ENCODE peak calls at places on chromosomes 16 and 17, in seven cellular contexts. X, G, M, B, P, A and Z are unnamed samples.
A peak's percentile ranks its signal among the peaks of the same experiment; 100 is the strongest.

GRCh38 chr16:10741844-10742243 is 1.8 kb upstream of the NUBP1 start:
- DNase-seq in A (no peak), B (no peak), M (no peak), P (no peak), X (no peak), G (peak; percentile 50), Z (no peak)

GRCh38 chr17:79223953-79224352 is 149.3 kb downstream of the ENGASE start:
- DNase-seq in M (no peak), P (no peak), A (no peak), X (no peak), G (no peak), B (no peak), Z (no peak)

GRCh38 chr17:22161376-22161775 is 469.1 kb downstream of the KCNJ18 start:
- DNase-seq in G (no peak), M (no peak), X (peak; percentile 97), A (no peak), P (no peak), B (no peak), Z (peak; percentile 59)

GRCh38 chr17:81941484-81942166 is 4.5 kb upstream of the PYCR1 start:
- DNase-seq in G (no peak), A (no peak), B (no peak), M (no peak), P (no peak), X (no peak), Z (no peak)

GRCh38 chr17:1764274-1764673 is 2.4 kb downstream of the SERPINF1 start:
- DNase-seq in G (peak; percentile 84), M (no peak), A (no peak), P (peak; percentile 64), B (no peak), X (peak; percentile 33), Z (no peak)

GRCh38 chr16:19289805-19290490 is 4.4 kb downstream of the CLEC19A start:
- DNase-seq in X (no peak), B (no peak), M (no peak), P (peak; percentile 36), A (no peak), G (no peak), Z (no peak)

GRCh38 chr17:59618894-59619312 is 792 bp upstream of the CLTC start:
- DNase-seq in B (no peak), A (no peak), X (no peak), M (peak; percentile 97), P (no peak), G (no peak), Z (peak; percentile 80)

GRCh38 chr16:85418978-85419491 is 194.1 kb upstream of the GSE1 start:
- DNase-seq in A (no peak), G (peak; percentile 32), B (no peak), P (no peak), X (no peak), M (no peak), Z (no peak)

GRCh38 chr16:55836158-55836611 is 3.3 kb upstream of the CES1 start:
- DNase-seq in X (no peak), M (no peak), P (no peak), B (no peak), G (no peak), A (no peak), Z (no peak)

GRCh38 chr16:87956169-87956770 is 5.0 kb downstream of the BANP start:
- DNase-seq in B (no peak), P (no peak), G (no peak), M (peak; percentile 56), A (no peak), X (no peak), Z (no peak)

GRCh38 chr16:11994187-11995119 is 17.9 kb downstream of the SNX29 start:
- DNase-seq in G (no peak), A (no peak), B (no peak), X (peak; percentile 69), P (no peak), M (peak; percentile 36), Z (no peak)

GRCh38 chr16:28298511-28298878 is 6.2 kb downstream of the SBK1 start:
- DNase-seq in G (no peak), P (no peak), X (no peak), M (no peak), A (no peak), B (no peak), Z (no peak)

GRCh38 chr16:16985707-16986106 is 485.1 kb downstream of the XYLT1 start:
- DNase-seq in A (no peak), M (no peak), P (no peak), G (no peak), B (no peak), X (no peak), Z (no peak)

GRCh38 chr17:64040201-64040600 is 19.8 kb upstream of the ICAM2 start:
- DNase-seq in A (no peak), G (no peak), P (no peak), M (no peak), X (no peak), B (no peak), Z (no peak)

GRCh38 chr16:13982446-13982845 is 62.5 kb downstream of the ERCC4 start:
- DNase-seq in B (no peak), P (no peak), M (no peak), X (no peak), G (no peak), A (no peak), Z (no peak)

GRCh38 chr16:23124315-23124714 is 24.9 kb downstream of the USP31 start:
- DNase-seq in G (no peak), M (peak; percentile 81), X (no peak), P (no peak), A (no peak), B (no peak), Z (peak; percentile 17)

GRCh38 chr16:31513126-31513525 is 4.9 kb upstream of the RUSF1 start:
- DNase-seq in X (peak; percentile 59), M (peak; percentile 80), G (no peak), P (no peak), A (no peak), B (no peak), Z (no peak)

GRCh38 chr16:87930456-87930855 is 5.9 kb downstream of the CA5A start:
- DNase-seq in G (no peak), X (peak; percentile 44), M (no peak), A (no peak), B (peak; percentile 83), P (peak; percentile 67), Z (no peak)

GRCh38 chr17:279776-280175 is 72.8 kb downstream of the RPH3AL start:
- DNase-seq in P (no peak), B (no peak), X (no peak), M (no peak), A (no peak), G (no peak), Z (no peak)

GRCh38 chr17:9212376-9213310 is 191.3 kb downstream of the NTN1 start:
- DNase-seq in M (no peak), A (no peak), P (no peak), X (no peak), G (no peak), B (no peak), Z (no peak)

GRCh38 chr17:75630071-75630917 is 2.9 kb upstream of the SMIM5 start:
- DNase-seq in A (no peak), X (no peak), G (no peak), B (no peak), P (no peak), M (no peak), Z (no peak)

GRCh38 chr17:43536236-43537088 is 9.7 kb downstream of the ETV4 start:
- DNase-seq in G (no peak), P (no peak), M (peak; percentile 67), A (no peak), X (peak; percentile 95), B (no peak), Z (peak; percentile 99)

GRCh38 chr17:2560658-2561057 is 32.8 kb upstream of the PAFAH1B1 start:
- DNase-seq in A (no peak), M (no peak), P (no peak), X (no peak), B (no peak), G (no peak), Z (no peak)

GRCh38 chr17:1060991-1061390 is 64.1 kb downstream of the TIMM22 start:
- DNase-seq in X (peak; percentile 18), P (no peak), A (no peak), G (no peak), M (peak; percentile 99), B (peak; percentile 60), Z (peak; percentile 52)

GRCh38 chr16:31875112-31875803 is 1.7 kb downstream of the ZNF267 start:
- DNase-seq in P (no peak), B (no peak), X (no peak), A (no peak), M (peak; percentile 57), G (no peak), Z (peak; percentile 33)

GRCh38 chr17:19755392-19755791 is 7.3 kb upstream of the ALDH3A1 start:
- DNase-seq in M (no peak), G (no peak), P (no peak), X (no peak), A (no peak), B (no peak), Z (no peak)

GRCh38 chr17:42992872-42993271 is 5.3 kb upstream of the RPL27 start:
- DNase-seq in A (no peak), P (no peak), G (no peak), M (no peak), X (no peak), B (no peak), Z (no peak)

GRCh38 chr16:84897911-84898377 is 78.2 kb downstream of the CRISPLD2 start:
- DNase-seq in P (no peak), A (no peak), B (no peak), G (no peak), X (no peak), M (no peak), Z (no peak)

GRCh38 chr17:75774471-75774987 is 9.5 kb upstream of the GALK1 start:
- DNase-seq in M (no peak), X (no peak), G (peak; percentile 56), B (no peak), P (no peak), A (no peak), Z (no peak)

GRCh38 chr17:74807925-74808324 is 31.8 kb upstream of the NAT9 start:
- DNase-seq in B (no peak), M (no peak), P (no peak), A (no peak), G (no peak), X (no peak), Z (no peak)

GRCh38 chr17:8745586-8746500 is 1.2 kb upstream of the CCDC42 start:
- DNase-seq in B (peak; percentile 87), X (peak; percentile 47), A (peak; percentile 60), G (peak; percentile 87), M (peak; percentile 51), P (peak; percentile 53), Z (peak; percentile 46)

GRCh38 chr16:51429041-51429440 is 278.0 kb upstream of the SALL1 start:
- DNase-seq in X (no peak), A (no peak), B (no peak), P (no peak), G (no peak), M (no peak), Z (no peak)

GRCh38 chr16:22262460-22262859 is 34.7 kb upstream of the POLR3E start:
- DNase-seq in X (no peak), A (no peak), M (peak; percentile 55), P (no peak), G (no peak), B (no peak), Z (no peak)

GRCh38 chr17:62781356-62781755 is 26.8 kb downstream of the MARCHF10 start:
- DNase-seq in M (no peak), X (no peak), G (no peak), B (no peak), P (no peak), A (no peak), Z (no peak)

GRCh38 chr17:32593003-32593402 is 106.2 kb downstream of the CDK5R1 start:
- DNase-seq in X (peak; percentile 23), M (peak; percentile 33), P (no peak), A (no peak), G (no peak), B (no peak), Z (no peak)

GRCh38 chr17:49358638-49359247 is 3.3 kb downstream of the ZNF652 start:
- DNase-seq in P (no peak), G (no peak), B (no peak), X (peak; percentile 37), A (no peak), M (no peak), Z (no peak)

GRCh38 chr16:46743232-46743719 is 4.9 kb downstream of the MYLK3 start:
- DNase-seq in P (peak; percentile 75), A (no peak), G (no peak), X (no peak), M (peak; percentile 46), B (no peak), Z (no peak)

GRCh38 chr16:54938351-54939346 is 8.0 kb downstream of the IRX5 start:
- DNase-seq in M (no peak), G (no peak), A (no peak), B (no peak), P (no peak), X (no peak), Z (no peak)